ENCODE peak calls at places on chromosomes 6 and 20, in seven cellular contexts. N is H9, K is mesenchymal stem cell, W is mesendoderm, O is IMR-90, Z is H1, R is trophoblast cell. B is an unnamed sample.

GRCh38 chr6:1297746-1298145 is 14.2 kb upstream of the FOXQ1 start:
- DNase-seq in R (no peak), W (no peak), Z (no peak), N (no peak), O (peak; percentile 78), K (peak; percentile 13), B (no peak)

GRCh38 chr20:53848304-53848703 is 222.1 kb downstream of the BCAS1 start:
- DNase-seq in N (no peak), R (no peak), O (no peak), W (no peak), Z (no peak), K (no peak), B (no peak)

GRCh38 chr6:118864330-118865166 is 29.4 kb upstream of the ASF1A start:
- DNase-seq in Z (no peak), N (no peak), R (no peak), O (no peak), K (no peak), W (no peak), B (no peak)

GRCh38 chr20:258963-259362 is 1.4 kb downstream of the DEFB132 start:
- DNase-seq in Z (no peak), W (peak; percentile 36), O (peak; percentile 16), R (no peak), K (peak; percentile 30), N (no peak), B (no peak)

GRCh38 chr6:111263837-111264236 is 176.5 kb downstream of the SLC16A10 start:
- DNase-seq in N (no peak), W (no peak), K (peak; percentile 88), R (no peak), O (peak; percentile 85), Z (no peak), B (no peak)

GRCh38 chr6:75205776-75206334 is at the start of gene COL12A1:
- DNase-seq in W (peak; percentile 82), Z (no peak), O (peak; percentile 100), K (peak; percentile 98), N (peak; percentile 78), R (peak; percentile 93), B (peak; percentile 70)

GRCh38 chr20:3658708-3659491 is 4.3 kb downstream of the GFRA4 start:
- DNase-seq in O (no peak), W (no peak), N (no peak), K (no peak), Z (no peak), R (no peak), B (no peak)

GRCh38 chr6:16338577-16339262 is 100.3 kb downstream of the GMPR start:
- DNase-seq in N (no peak), R (peak; percentile 98), K (peak; percentile 99), W (peak; percentile 74), Z (no peak), O (peak; percentile 100), B (no peak)

GRCh38 chr20:11271319-11271718 is 597.5 kb upstream of the JAG1 start:
- DNase-seq in Z (peak; percentile 23), R (no peak), K (no peak), W (peak; percentile 85), N (peak; percentile 79), O (no peak), B (peak; percentile 76)

GRCh38 chr6:3139090-3139903 is 18.0 kb downstream of the TUBB2A start:
- DNase-seq in W (no peak), K (peak; percentile 84), N (no peak), O (peak; percentile 91), Z (no peak), R (peak; percentile 79), B (no peak)

GRCh38 chr20:54793270-54793992 is 318.0 kb downstream of the DOK5 start:
- DNase-seq in W (no peak), Z (no peak), N (no peak), O (no peak), K (no peak), R (no peak), B (no peak)

GRCh38 chr6:15317934-15318902 is 72.3 kb downstream of the JARID2 start:
- DNase-seq in N (no peak), R (peak; percentile 80), K (peak; percentile 69), W (peak; percentile 71), Z (no peak), O (peak; percentile 48), B (peak; percentile 51)

GRCh38 chr20:844473-845225 is 11.1 kb downstream of the FAM110A start:
- DNase-seq in Z (peak; percentile 67), W (peak; percentile 97), O (peak; percentile 87), R (peak; percentile 85), N (peak; percentile 95), K (peak; percentile 92), B (peak; percentile 88)

GRCh38 chr20:48788486-48789072 is 39.2 kb downstream of the PREX1 start:
- DNase-seq in K (no peak), W (no peak), Z (no peak), R (no peak), N (no peak), O (no peak), B (no peak)

GRCh38 chr6:127938701-127939100 is 37.8 kb upstream of the THEMIS start:
- DNase-seq in R (no peak), O (peak; percentile 64), N (no peak), W (peak; percentile 28), K (peak; percentile 68), Z (no peak), B (no peak)

GRCh38 chr6:135008072-135008940 is 46.3 kb downstream of the HBS1L start:
- DNase-seq in R (no peak), N (no peak), Z (no peak), O (no peak), W (no peak), K (no peak), B (no peak)

GRCh38 chr6:115704028-115704427 is 356.7 kb downstream of the FRK start:
- DNase-seq in R (no peak), O (no peak), N (no peak), W (no peak), K (no peak), Z (no peak), B (no peak)

GRCh38 chr6:43604174-43604573 is 24.9 kb downstream of the GTPBP2 start:
- DNase-seq in O (peak; percentile 88), Z (no peak), N (no peak), K (no peak), W (no peak), R (no peak), B (no peak)

GRCh38 chr6:80962382-80962781 is 790.1 kb downstream of the TENT5A start:
- DNase-seq in Z (no peak), O (no peak), K (no peak), R (peak; percentile 5), W (peak; percentile 34), N (no peak), B (no peak)

DNA sequence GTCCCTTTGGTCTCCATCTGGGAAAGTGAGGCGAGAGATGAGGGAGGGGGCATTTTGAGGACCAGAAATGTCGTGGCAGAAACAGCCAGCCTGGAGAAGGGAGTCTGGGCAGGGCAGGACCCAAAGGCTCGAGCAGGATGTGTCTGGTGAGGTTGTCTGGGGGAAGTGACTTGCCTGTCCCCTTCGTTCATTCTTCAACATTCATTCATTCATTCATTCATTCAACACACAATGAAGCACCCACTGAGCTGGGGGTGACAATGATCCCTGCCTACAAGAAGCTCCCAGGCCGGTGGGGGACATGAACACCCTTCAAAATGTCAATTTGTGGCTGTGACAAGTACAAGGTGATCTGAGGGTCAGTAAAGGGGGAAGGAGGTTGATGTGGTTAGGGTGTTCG is 80.6 kb downstream of the CEBPB start:
- DNase-seq in Z (no peak), R (no peak), O (no peak), W (no peak), K (no peak), N (no peak), B (no peak)
- H3K27me3 ChIP-seq in Z (no peaks in the 10 kb centered on the region), R (no peaks in the 10 kb centered on the region), O (no peaks in the 10 kb centered on the region), W (no peaks in the 10 kb centered on the region), K (no peaks in the 10 kb centered on the region), N (no peaks in the 10 kb centered on the region), B (no peaks in the 10 kb centered on the region)

GRCh38 chr6:106765496-106765895 is 136.1 kb downstream of the QRSL1 start:
- DNase-seq in N (no peak), O (no peak), K (no peak), W (no peak), R (no peak), Z (no peak), B (no peak)

GRCh38 chr6:106763361-106763760 is 134.0 kb downstream of the QRSL1 start:
- DNase-seq in K (no peak), N (no peak), R (no peak), O (no peak), W (no peak), Z (no peak), B (no peak)

GRCh38 chr6:106767271-106767670 is 137.9 kb downstream of the QRSL1 start:
- DNase-seq in K (no peak), N (no peak), Z (no peak), R (no peak), W (no peak), O (no peak), B (no peak)

GRCh38 chr6:106764353-106764980 is 135.1 kb downstream of the QRSL1 start:
- DNase-seq in W (no peak), O (no peak), R (no peak), Z (no peak), N (no peak), K (no peak), B (no peak)

DNA sequence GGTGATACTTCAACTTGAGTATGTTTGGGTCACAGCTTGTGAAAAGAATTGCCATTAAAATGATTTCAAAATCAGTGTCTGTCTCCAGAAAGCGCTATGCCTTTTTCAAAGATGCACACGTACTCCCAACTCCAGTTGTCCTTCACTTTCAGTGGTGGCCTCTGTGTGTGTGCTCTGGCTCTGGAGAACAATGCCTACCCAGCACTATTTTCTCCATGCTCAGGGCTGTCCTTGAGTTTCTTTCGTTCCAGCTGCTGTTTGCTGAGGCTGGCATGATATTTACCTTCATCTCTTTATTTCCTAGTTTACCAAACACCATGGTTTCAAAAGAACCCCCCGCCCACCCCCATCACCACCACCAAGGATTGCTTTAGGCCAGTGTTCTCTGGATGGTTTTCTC is 136.8 kb downstream of the QRSL1 start:
- DNase-seq in W (no peak), Z (no peak), R (no peak), N (no peak), K (no peak), O (no peak), B (no peak)
- H2BK120ac ChIP-seq in W (no peak overlapping the region), Z (no peak overlapping the region), R (no peak overlapping the region), N (no peak overlapping the region), K (no peak overlapping the region), O (no peak overlapping the region), B (no peak overlapping the region)

GRCh38 chr20:62639765-62640164 is 2.5 kb upstream of the SLCO4A1 start:
- DNase-seq in Z (no peak), N (no peak), W (no peak), K (no peak), R (no peak), O (no peak), B (no peak)
- H3K18ac ChIP-seq in Z (no peak overlapping the region), N (no peak overlapping the region), W (no peak overlapping the region), K (no peak overlapping the region), R (no peak overlapping the region), O (no peak overlapping the region), B (no peak overlapping the region)

GRCh38 chr20:63064745-63065711 is 58.3 kb upstream of the BHLHE23 start:
- DNase-seq in R (peak; percentile 17), N (peak; percentile 17), O (no peak), W (no peak), K (no peak), Z (no peak), B (no peak)
- H3K27me3 ChIP-seq in R (no peaks in the 10 kb centered on the region), N (no peaks in the 10 kb centered on the region), O (peaks cover 14% of the 10 kb centered on the region), W (no peaks in the 10 kb centered on the region), K (peaks cover 10% of the 10 kb centered on the region), Z (no peaks in the 10 kb centered on the region), B (peaks cover 46% of the 10 kb centered on the region)

B was measured in neuronal stem cell.